ENCODE peak calls at places on chromosomes 4 and X, in ten cellular contexts. Y, M, N, B, Q, D, C, U, Z and H are unnamed samples.
A peak's percentile ranks its signal among the peaks of the same experiment; 100 is the strongest.

GRCh38 chr4:40212674-40213504 is 16.1 kb downstream of the RHOH start:
- DNase-seq in Y (no peak), U (no peak), C (no peak), N (peak; percentile 56), B (no peak), M (no peak), Q (no peak), Z (no peak), D (no peak), H (peak; percentile 42)

GRCh38 chr4:81378398-81378797 is 93.3 kb downstream of the RASGEF1B start:
- DNase-seq in D (no peak), Q (no peak), Y (no peak), M (no peak), U (no peak), Z (no peak), N (no peak), B (no peak), C (no peak), H (no peak)

GRCh38 chr4:169254546-169254983 is 16.2 kb downstream of the SH3RF1 start:
- DNase-seq in B (no peak), N (peak; percentile 79), M (no peak), Q (peak; percentile 27), D (no peak), C (no peak), U (no peak), Z (no peak), Y (no peak), H (peak; percentile 81)

GRCh38 chr4:51855751-51856150 is 12.8 kb downstream of the DCUN1D4 start:
- DNase-seq in Z (no peak), Y (no peak), M (no peak), U (no peak), B (no peak), Q (no peak), D (no peak), C (no peak), N (no peak), H (no peak)

GRCh38 chrX:72620550-72621145 is 48.0 kb upstream of the HDAC8 start:
- DNase-seq in C (no peak), U (no peak), D (peak; percentile 16), B (no peak), Q (peak; percentile 40), Y (peak; percentile 38), Z (no peak), N (peak; percentile 84), M (no peak), H (peak; percentile 84)

GRCh38 chr4:104571341-104571740 is 76.6 kb upstream of the CXXC4 start:
- DNase-seq in Z (no peak), U (no peak), D (no peak), N (no peak), Q (no peak), B (no peak), C (no peak), Y (no peak), M (no peak), H (no peak)

GRCh38 chrX:13092455-13092941 is 48.1 kb upstream of the FAM9C start:
- DNase-seq in U (no peak), C (no peak), N (no peak), Z (peak; percentile 23), Q (no peak), D (peak; percentile 60), B (no peak), M (peak; percentile 82), Y (peak; percentile 72), H (no peak)

GRCh38 chr4:109215511-109215910 is 86.9 kb downstream of the COL25A1 start:
- DNase-seq in N (no peak), Z (no peak), Q (no peak), D (no peak), M (no peak), B (no peak), C (no peak), Y (no peak), U (no peak), H (no peak)

GRCh38 chr4:54723786-54724185 is 66.0 kb downstream of the KIT start:
- DNase-seq in C (no peak), M (no peak), B (no peak), U (peak; percentile 25), N (no peak), D (no peak), Z (no peak), Q (no peak), Y (no peak), H (no peak)

GRCh38 chr4:10097906-10098769 is 18.5 kb downstream of the WDR1 start:
- DNase-seq in Z (no peak), B (no peak), Q (no peak), U (no peak), N (no peak), D (no peak), M (no peak), C (no peak), Y (no peak), H (peak; percentile 57)

GRCh38 chr4:74840931-74841330 is 46.6 kb upstream of the BTC start:
- DNase-seq in D (no peak), Q (no peak), Y (no peak), M (no peak), U (no peak), N (no peak), C (no peak), B (no peak), Z (no peak), H (no peak)

GRCh38 chrX:1093112-1093511 is 119.3 kb downstream of the CRLF2 start:
- DNase-seq in N (no peak), B (no peak), Q (no peak), U (no peak), Y (peak; percentile 29), C (no peak), M (no peak), Z (no peak), D (peak; percentile 20), H (no peak)

GRCh38 chr4:32931475-32931874 is 2211.3 kb downstream of the PCDH7 start:
- DNase-seq in B (no peak), Z (no peak), M (no peak), D (no peak), U (no peak), Q (no peak), N (no peak), Y (no peak), C (no peak), H (no peak)

GRCh38 chr4:176927664-176928063 is 134.9 kb upstream of the VEGFC start:
- DNase-seq in B (no peak), Y (no peak), Z (no peak), C (no peak), D (no peak), U (no peak), Q (peak; percentile 43), N (peak; percentile 95), M (no peak), H (peak; percentile 82)

GRCh38 chr4:166078956-166079355 is 205.9 kb downstream of the TLL1 start:
- DNase-seq in Z (no peak), D (no peak), U (no peak), C (no peak), Y (no peak), M (no peak), B (no peak), Q (no peak), N (peak; percentile 28), H (peak; percentile 1)

GRCh38 chrX:47093248-47093647 is 15.0 kb downstream of the RGN start:
- DNase-seq in M (no peak), C (peak; percentile 16), Y (no peak), D (no peak), B (peak; percentile 2), Q (peak; percentile 21), U (peak; percentile 26), Z (peak; percentile 17), N (peak; percentile 36), H (peak; percentile 37)

GRCh38 chr4:174522183-174523002 is at the start of gene HPGD:
- DNase-seq in M (peak; percentile 30), N (peak; percentile 15), Z (peak; percentile 45), B (no peak), C (peak; percentile 7), U (peak; percentile 66), Y (peak; percentile 15), D (peak; percentile 55), Q (peak; percentile 12), H (no peak)

GRCh38 chr4:139085141-139085540 is 69.6 kb downstream of the NOCT start:
- DNase-seq in U (no peak), Q (peak; percentile 11), B (no peak), Z (peak; percentile 19), N (peak; percentile 29), M (no peak), D (no peak), C (peak; percentile 16), Y (no peak), H (peak; percentile 3)

GRCh38 chr4:184575306-184575705 is 73.9 kb downstream of the CASP3 start:
- DNase-seq in N (no peak), Q (no peak), B (no peak), U (no peak), Z (no peak), D (no peak), C (no peak), M (no peak), Y (no peak), H (no peak)

GRCh38 chr4:146033149-146033548 is 94.5 kb upstream of the ZNF827 start:
- DNase-seq in N (no peak), M (no peak), C (no peak), D (no peak), B (no peak), Q (no peak), Y (no peak), Z (no peak), U (no peak), H (no peak)

GRCh38 chrX:47231167-47231566 is 1.6 kb upstream of the USP11 start:
- DNase-seq in D (no peak), Y (no peak), Z (no peak), Q (no peak), C (no peak), B (no peak), M (no peak), N (no peak), U (no peak), H (no peak)

GRCh38 chrX:15946783-15947550 is 92.4 kb upstream of the AP1S2 start:
- DNase-seq in B (no peak), Y (peak; percentile 0), Z (no peak), M (no peak), D (no peak), N (peak; percentile 83), C (no peak), U (no peak), Q (peak; percentile 32), H (peak; percentile 96)

GRCh38 chrX:155434906-155435743 is 23.3 kb downstream of the F8A3 start:
- DNase-seq in U (no peak), C (no peak), M (no peak), N (no peak), D (no peak), B (no peak), Y (no peak), Z (no peak), Q (no peak), H (peak; percentile 73)